ENCODE peak calls at places on chromosome 4, in seven cellular contexts. Z is foreskin fibroblast, R is HL-60, K is dorsolateral prefrontal cortex, X is A673, O is stomach, Q is AG09309. E is an unnamed sample.

GRCh38 chr4:53346920-53347852 is 18.7 kb downstream of the SCFD2 start:
- DNase-seq in Z (peak; percentile 56), R (no peak), K (no peak), X (peak; percentile 10), O (no peak), Q (peak; percentile 29), E (no peak)

GRCh38 chr4:181618896-181619295 is 624.3 kb upstream of the TENM3 start:
- DNase-seq in Z (no peak), R (no peak), K (no peak), X (no peak), O (no peak), Q (no peak), E (no peak)

GRCh38 chr4:148341980-148342800 is 100.0 kb downstream of the NR3C2 start:
- DNase-seq in Z (no peak), R (no peak), K (no peak), X (no peak), O (no peak), Q (no peak), E (no peak)

GRCh38 chr4:122914292-122914904 is 8.0 kb downstream of the NUDT6 start:
- DNase-seq in Z (no peak), R (no peak), K (no peak), X (peak; percentile 44), O (no peak), Q (no peak), E (no peak)

GRCh38 chr4:170089743-170090666 is at the start of gene AADAT:
- DNase-seq in Z (peak; percentile 71), R (no peak), K (peak; percentile 74), X (peak; percentile 70), O (peak; percentile 69), Q (peak; percentile 25), E (peak; percentile 87)

GRCh38 chr4:175833574-175834350 is 21.7 kb upstream of the GPM6A start:
- DNase-seq in Z (no peak), R (no peak), K (peak; percentile 63), X (peak; percentile 2), O (no peak), Q (no peak), E (no peak)

GRCh38 chr4:151169223-151169622 is 69.8 kb downstream of the RPS3A start:
- DNase-seq in Z (peak; percentile 95), R (no peak), K (peak; percentile 84), X (peak; percentile 65), O (peak; percentile 31), Q (peak; percentile 96), E (no peak)

GRCh38 chr4:122104184-122104583 is 47.9 kb upstream of the BLTP1 start:
- DNase-seq in Z (no peak), R (no peak), K (no peak), X (no peak), O (no peak), Q (no peak), E (no peak)

GRCh38 chr4:183503497-183504063 is 1.3 kb upstream of the ING2 start:
- DNase-seq in Z (no peak), R (no peak), K (no peak), X (no peak), O (no peak), Q (no peak), E (no peak)

GRCh38 chr4:141914746-141915145 is 278.4 kb downstream of the IL15 start:
- DNase-seq in Z (no peak), R (no peak), K (no peak), X (no peak), O (no peak), Q (no peak), E (no peak)

GRCh38 chr4:169070071-169070894 is 60.2 kb upstream of the CBR4 start:
- DNase-seq in Z (peak; percentile 45), R (no peak), K (no peak), X (peak; percentile 92), O (peak; percentile 72), Q (peak; percentile 95), E (no peak)

GRCh38 chr4:15778191-15778741 is at the start of gene CD38:
- DNase-seq in Z (peak; percentile 8), R (no peak), K (no peak), X (peak; percentile 5), O (no peak), Q (no peak), E (peak; percentile 9)

GRCh38 chr4:175419120-175419774 is 392.8 kb downstream of the GPM6A start:
- DNase-seq in Z (peak; percentile 47), R (no peak), K (no peak), X (peak; percentile 19), O (no peak), Q (peak; percentile 97), E (no peak)

GRCh38 chr4:165563851-165564250 is 185.0 kb downstream of the CPE start:
- DNase-seq in Z (peak; percentile 6), R (no peak), K (no peak), X (no peak), O (no peak), Q (no peak), E (no peak)

GRCh38 chr4:7721984-7722551 is 217.6 kb downstream of the AFAP1 start:
- DNase-seq in Z (no peak), R (no peak), K (no peak), X (peak; percentile 29), O (no peak), Q (no peak), E (no peak)
- TF ChIP-seq CTCF in Z (no peak), R (no peak), K (no peak), X (peak; percentile 45), O (no peak), Q (no peak), E (no peak)

GRCh38 chr4:138943893-138944292 is 71.7 kb upstream of the NOCT start:
- DNase-seq in Z (no peak), R (no peak), K (no peak), X (no peak), O (no peak), Q (no peak), E (no peak)

GRCh38 chr4:138939960-138940359 is 75.6 kb upstream of the NOCT start:
- DNase-seq in Z (no peak), R (no peak), K (no peak), X (no peak), O (no peak), Q (no peak), E (no peak)

GRCh38 chr4:138935135-138935795 is 80.3 kb upstream of the NOCT start:
- DNase-seq in Z (no peak), R (no peak), K (no peak), X (no peak), O (no peak), Q (no peak), E (no peak)

GRCh38 chr4:138941037-138941436 is 74.5 kb upstream of the NOCT start:
- DNase-seq in Z (no peak), R (no peak), K (no peak), X (no peak), O (no peak), Q (no peak), E (no peak)

DNA sequence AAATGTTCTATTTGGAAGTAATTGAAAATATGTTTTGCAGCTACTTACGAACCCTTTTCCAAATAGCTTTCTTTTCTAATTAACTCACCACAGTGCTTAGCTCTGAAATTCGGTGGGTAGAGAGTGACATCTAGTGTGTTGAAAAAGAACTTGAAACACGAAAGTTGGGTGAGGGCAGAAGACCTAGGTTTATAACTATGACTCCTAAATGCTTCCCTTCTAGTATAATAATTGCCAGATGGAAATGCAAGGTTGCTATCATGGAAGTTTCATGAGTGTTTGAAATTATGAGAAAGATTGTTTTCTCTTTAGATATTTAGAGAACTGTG is 77.2 kb upstream of the NOCT start:
- DNase-seq in Z (peak; percentile 32), R (no peak), K (no peak), X (peak; percentile 49), O (no peak), Q (peak; percentile 41), E (no peak)
- TF ChIP-seq CTCF in Z (peak; percentile 31), R (no peak), K (peak; percentile 66), X (peak; percentile 61), O (no peak), Q (peak; percentile 59), E (peak; percentile 69)

GRCh38 chr4:113153529-113154101 is 104.2 kb downstream of the ANK2 start:
- DNase-seq in Z (no peak), R (no peak), K (no peak), X (peak; percentile 18), O (no peak), Q (no peak), E (no peak)
- TF ChIP-seq CTCF in Z (no peak), R (no peak), K (no peak), X (peak; percentile 40), O (no peak), Q (no peak), E (no peak)

GRCh38 chr4:22957774-22958173 is 265.0 kb downstream of the GBA3 start:
- DNase-seq in Z (no peak), R (no peak), K (no peak), X (no peak), O (no peak), Q (no peak), E (no peak)

GRCh38 chr4:22959483-22959882 is 266.7 kb downstream of the GBA3 start:
- DNase-seq in Z (no peak), R (no peak), K (no peak), X (no peak), O (no peak), Q (no peak), E (no peak)

DNA sequence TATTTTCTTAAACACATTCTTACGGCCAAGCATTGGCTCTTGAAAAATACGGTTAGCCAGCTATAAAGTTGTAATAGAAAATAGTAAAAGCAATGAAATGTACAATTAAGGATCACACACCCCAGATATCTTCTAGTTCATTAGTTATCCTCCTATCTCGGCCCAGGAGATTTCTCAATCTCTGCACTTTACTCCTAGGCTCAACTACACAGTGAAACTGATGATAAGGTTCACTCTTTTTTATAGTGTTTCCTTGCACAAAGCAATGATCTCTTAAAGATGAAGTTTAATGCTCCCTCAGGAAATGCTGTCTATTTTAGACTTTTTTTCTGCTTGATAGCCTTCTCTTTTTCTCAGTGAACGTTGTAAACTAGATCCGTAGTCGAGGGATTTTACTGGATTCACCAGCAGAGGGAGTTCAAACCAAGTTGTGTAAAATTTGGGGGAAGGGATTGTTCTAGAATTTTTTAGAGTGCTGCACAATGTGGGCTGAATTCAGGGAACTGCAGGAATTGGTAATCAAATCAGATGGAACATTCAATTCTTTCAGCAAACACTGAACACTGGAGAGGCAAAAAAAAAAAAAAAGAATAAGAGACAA is 269.5 kb downstream of the GBA3 start:
- DNase-seq in Z (peak; percentile 10), R (peak; percentile 2), K (no peak), X (peak; percentile 27), O (no peak), Q (no peak), E (peak; percentile 5)
- TF ChIP-seq CTCF in Z (peak; percentile 59), R (peak; percentile 16), K (peak; percentile 31), X (peak; percentile 41), O (no peak), Q (peak; percentile 31), E (peak; percentile 67)

DNA sequence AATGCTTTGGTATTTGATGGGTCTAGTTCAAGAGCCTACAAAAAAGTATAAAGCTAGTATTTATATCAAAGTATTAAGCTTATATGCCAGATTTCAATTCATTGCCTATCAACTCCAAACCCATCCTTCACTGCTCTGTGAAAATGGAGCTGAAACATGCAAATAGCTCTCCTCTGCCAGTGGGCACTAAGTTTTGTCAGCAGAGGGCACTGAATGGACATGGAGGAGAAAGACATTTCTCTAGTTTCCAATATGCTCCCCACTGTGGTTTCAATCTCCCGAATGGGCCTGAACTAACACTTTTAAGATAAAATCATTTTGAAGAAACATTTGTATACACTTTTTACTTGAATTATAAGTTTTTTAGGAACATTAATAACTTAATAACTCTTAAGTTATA is 12.4 kb downstream of the PPID start:
- DNase-seq in Z (no peak), R (no peak), K (no peak), X (peak; percentile 22), O (no peak), Q (no peak), E (no peak)
- TF ChIP-seq CTCF in Z (peak; percentile 24), R (no peak), K (peak; percentile 20), X (peak; percentile 41), O (no peak), Q (peak; percentile 65), E (no peak)

E was measured in neural crest cell.